ENCODE peak calls at places on chromosomes 12 and 14, in six cellular contexts. O is upper lobe of right lung; V is esophagus squamous epithelium; D is CD8-positive, alpha-beta T cell; S is tibial nerve; X is IMR-90. U is an unnamed sample.

GRCh38 chr14:28515571-28515970 is 251.0 kb upstream of the FOXG1 start:
- DNase-seq in X (peak; percentile 0), D (no peak), V (no peak), O (no peak), S (no peak), U (no peak)

GRCh38 chr12:64810831-64811230 is 13.6 kb upstream of the TBC1D30 start:
- DNase-seq in X (no peak), V (no peak), S (no peak), D (no peak), O (no peak), U (no peak)

GRCh38 chr14:101196795-101197590 is 293.5 kb upstream of the RTL1 start:
- DNase-seq in X (no peak), D (no peak), S (peak; percentile 20), O (peak; percentile 54), V (no peak), U (peak; percentile 24)

GRCh38 chr14:85453401-85453800 is 76.5 kb upstream of the FLRT2 start:
- DNase-seq in S (no peak), X (no peak), D (no peak), V (no peak), O (no peak), U (no peak)

GRCh38 chr14:91350813-91351507 is 66.7 kb downstream of the CCDC88C start:
- DNase-seq in D (peak; percentile 79), S (no peak), X (no peak), V (no peak), O (no peak), U (peak; percentile 20)

GRCh38 chr12:69329669-69330428 is 18.3 kb upstream of the LYZ start:
- DNase-seq in D (peak; percentile 64), O (no peak), S (no peak), X (no peak), V (no peak), U (no peak)

GRCh38 chr12:110657747-110658146 is 31.2 kb downstream of the HVCN1 start:
- DNase-seq in V (no peak), S (no peak), D (no peak), X (no peak), O (no peak), U (no peak)

GRCh38 chr14:99407416-99407815 is 73.2 kb downstream of the SETD3 start:
- DNase-seq in S (no peak), V (no peak), O (no peak), D (no peak), X (no peak), U (no peak)

GRCh38 chr12:46260153-46260912 is 8.5 kb downstream of the SLC38A1 start:
- DNase-seq in X (peak; percentile 70), V (no peak), D (no peak), O (no peak), S (no peak), U (no peak)

GRCh38 chr12:116143883-116144266 is 133.6 kb downstream of the MED13L start:
- DNase-seq in S (no peak), D (no peak), O (no peak), X (peak; percentile 64), V (no peak), U (no peak)

GRCh38 chr14:93029417-93029816 is 86.3 kb downstream of the ITPK1 start:
- DNase-seq in D (no peak), X (no peak), S (no peak), O (no peak), V (no peak), U (no peak)

GRCh38 chr12:78191611-78192010 is 360.9 kb downstream of the NAV3 start:
- DNase-seq in D (no peak), V (no peak), X (peak; percentile 47), O (no peak), S (no peak), U (no peak)

GRCh38 chr12:130119241-130119861 is 42.9 kb upstream of the FZD10 start:
- DNase-seq in V (no peak), O (no peak), X (no peak), D (no peak), S (no peak), U (no peak)

GRCh38 chr14:105368426-105368825 is 29.9 kb upstream of the TEX22 start:
- DNase-seq in V (no peak), S (no peak), X (no peak), O (no peak), D (no peak), U (no peak)

GRCh38 chr14:102043251-102044025 is 43.4 kb downstream of the HSP90AA1 start:
- DNase-seq in O (no peak), X (no peak), S (no peak), V (no peak), D (no peak), U (no peak)

GRCh38 chr14:58249611-58250010 is 5.0 kb downstream of the PSMA3 start:
- DNase-seq in X (no peak), S (no peak), V (no peak), D (no peak), O (no peak), U (no peak)

GRCh38 chr12:96237465-96238077 is 43.4 kb downstream of the ELK3 start:
- DNase-seq in D (peak; percentile 63), S (peak; percentile 69), X (peak; percentile 97), V (no peak), O (no peak), U (no peak)

GRCh38 chr14:35573911-35574310 is 39.9 kb downstream of the INSM2 start:
- DNase-seq in V (no peak), D (no peak), X (no peak), S (no peak), O (no peak), U (no peak)

GRCh38 chr12:110641512-110641911 is 27.6 kb downstream of the TCTN1 start:
- DNase-seq in X (peak; percentile 23), D (no peak), S (no peak), V (no peak), O (no peak), U (no peak)

GRCh38 chr14:63730659-63731058 is 2.8 kb upstream of the SGPP1 start:
- DNase-seq in X (no peak), V (no peak), O (no peak), D (no peak), S (no peak), U (no peak)

GRCh38 chr14:80388980-80389711 is 177.8 kb upstream of the DIO2 start:
- DNase-seq in V (no peak), X (peak; percentile 92), O (no peak), S (no peak), D (no peak), U (no peak)

GRCh38 chr12:88200029-88200428 is 57.9 kb downstream of the TMTC3 start:
- DNase-seq in S (no peak), V (no peak), D (no peak), O (no peak), X (no peak), U (no peak)

GRCh38 chr12:132592261-132592970 is 18.0 kb downstream of the LRCOL1 start:
- DNase-seq in V (no peak), X (no peak), O (no peak), S (no peak), D (peak; percentile 11), U (no peak)

GRCh38 chr12:1357171-1357570 is 237.2 kb downstream of the FBXL14 start:
- DNase-seq in S (no peak), D (no peak), O (no peak), X (peak; percentile 60), V (no peak), U (no peak)

GRCh38 chr14:75578786-75579781 is 664 bp downstream of the FLVCR2 start:
- DNase-seq in S (peak; percentile 33), X (peak; percentile 31), O (peak; percentile 69), V (no peak), D (no peak), U (peak; percentile 52)
- H3K27ac ChIP-seq in S (peak overlapping the region; percentile 88), X (peak overlapping the region; percentile 48), O (peak overlapping the region; percentile 83), V (peak overlapping the region; percentile 89), D (no peak overlapping the region), U (peak overlapping the region; percentile 80)

GRCh38 chr12:131332224-131332623 is 378.5 kb downstream of the ADGRD1 start:
- DNase-seq in O (no peak), S (no peak), X (no peak), D (no peak), V (no peak), U (no peak)

GRCh38 chr12:131323879-131324278 is 370.2 kb downstream of the ADGRD1 start:
- DNase-seq in D (no peak), X (no peak), V (no peak), S (peak; percentile 1), O (no peak), U (no peak)

GRCh38 chr12:131330106-131330820 is 376.6 kb downstream of the ADGRD1 start:
- DNase-seq in V (no peak), S (no peak), X (no peak), D (no peak), O (no peak), U (no peak)

GRCh38 chr12:131331148-131331750 is 377.5 kb downstream of the ADGRD1 start:
- DNase-seq in X (no peak), O (no peak), D (no peak), V (no peak), S (no peak), U (no peak)

GRCh38 chr12:131327521-131328488 is 374.1 kb downstream of the ADGRD1 start:
- DNase-seq in O (no peak), D (no peak), S (no peak), X (no peak), V (no peak), U (no peak)
- H3K36me3 ChIP-seq in O (no peaks in the 10 kb centered on the region), D (no peaks in the 10 kb centered on the region), S (no peaks in the 10 kb centered on the region), X (no peaks in the 10 kb centered on the region), V (no peaks in the 10 kb centered on the region), U (no peaks in the 10 kb centered on the region)

DNA sequence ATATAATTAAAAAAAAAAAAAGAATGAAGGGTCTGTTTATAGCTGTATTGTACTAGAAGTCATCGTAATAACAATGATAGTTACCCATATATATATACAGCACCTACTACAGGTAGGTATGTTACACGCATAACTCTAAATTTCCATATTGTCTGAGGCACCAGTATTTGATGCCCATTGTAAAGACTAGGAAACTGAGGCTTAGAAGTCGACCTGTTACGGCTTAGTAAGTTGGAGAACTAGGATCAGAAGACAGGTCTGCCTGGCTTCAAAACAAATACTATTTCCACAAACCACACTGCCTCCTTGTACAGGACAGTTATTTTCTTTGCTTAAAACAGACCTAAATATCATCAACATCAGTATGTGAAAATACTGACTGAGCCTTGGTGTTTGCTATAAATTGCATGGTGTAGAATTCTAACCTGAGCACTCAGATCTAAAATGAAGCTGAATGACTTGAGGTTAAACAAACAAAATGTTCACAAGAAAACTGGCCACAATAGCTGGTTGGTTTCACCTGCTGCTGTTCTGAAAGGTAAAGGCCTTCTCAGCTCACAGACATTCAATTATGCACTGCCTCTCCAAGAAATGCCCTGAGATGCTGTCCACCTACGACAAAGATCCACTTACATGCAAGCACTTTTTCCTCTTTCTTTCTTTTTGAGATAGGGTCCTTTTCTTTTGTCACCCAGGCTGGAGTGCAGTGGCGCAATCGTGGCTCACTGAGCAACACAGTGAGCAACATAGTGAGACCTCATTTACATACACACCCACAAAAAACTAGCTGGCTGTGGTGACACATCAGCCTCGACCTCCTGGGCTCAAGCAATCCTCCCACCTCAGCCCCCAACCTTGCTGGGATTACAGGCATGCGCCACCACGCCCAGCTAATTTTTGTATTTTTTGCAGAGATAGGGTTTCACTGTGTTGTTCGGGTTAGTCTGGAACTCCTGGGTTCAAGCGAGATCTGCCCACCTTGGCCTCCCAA is 35.7 kb downstream of the SSH1 start:
- DNase-seq in V (no peak), X (peak; percentile 69), D (no peak), S (no peak), O (peak; percentile 74), U (peak; percentile 77)
- H3K27ac ChIP-seq in V (peak overlapping the region; percentile 75), X (peak overlapping the region; percentile 51), D (no peak overlapping the region), S (peak overlapping the region; percentile 90), O (peak overlapping the region; percentile 61), U (peak overlapping the region; percentile 67)

DNA sequence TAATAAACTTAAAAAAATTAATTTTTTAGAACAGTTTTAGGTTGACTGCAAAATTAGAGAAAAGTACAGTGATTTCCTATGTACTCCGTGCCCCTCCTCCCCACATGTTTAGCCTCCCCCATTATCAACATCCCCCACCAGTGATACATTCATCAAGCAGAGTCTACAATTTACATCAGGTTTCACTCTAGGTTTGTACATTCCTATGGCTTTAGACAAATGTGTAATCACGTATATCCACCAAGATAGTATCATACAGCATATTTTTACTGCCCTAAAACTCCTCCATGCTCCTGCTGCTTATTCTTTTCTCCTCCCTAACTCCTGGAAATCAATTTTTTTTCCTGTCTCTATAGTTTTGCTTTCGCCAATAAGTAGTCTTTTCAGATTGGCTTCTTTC is 438.7 kb downstream of the LRFN5 start:
- DNase-seq in X (peak; percentile 4), V (no peak), D (no peak), O (no peak), S (no peak), U (no peak)
- H3K36me3 ChIP-seq in X (no peaks in the 10 kb centered on the region), V (no peaks in the 10 kb centered on the region), D (no peaks in the 10 kb centered on the region), O (no peaks in the 10 kb centered on the region), S (no peaks in the 10 kb centered on the region), U (no peaks in the 10 kb centered on the region)

U was measured in lower lobe of right lung.